ENCODE peak calls at places on chromosomes 5 and 9, in six cellular contexts. One of them, this sample, is unnamed.

GRCh38 chr9:83472764-83473163 is 65.4 kb downstream of the FRMD3 start:
- DNase-seq in iPS DF 19.7: no peak
- DNase-seq in HCT116: no peak
- DNase-seq in fibroblast of lung: no peak
- DNase-seq in NCI-H2171 treated with DMSO at 0.1 percent for 48 hours: no peak
- DNase-seq in CD8-positive, alpha-beta memory T cell: no peak
- DNase-seq in this sample: peak

GRCh38 chr5:150396247-150396646 is 16.5 kb downstream of the CD74 start:
- DNase-seq in iPS DF 19.7: no peak
- DNase-seq in HCT116: no peak
- DNase-seq in fibroblast of lung: no peak
- DNase-seq in NCI-H2171 treated with DMSO at 0.1 percent for 48 hours: no peak
- DNase-seq in CD8-positive, alpha-beta memory T cell: no peak
- DNase-seq in this sample: no peak

GRCh38 chr5:145463634-145464033 is 371.5 kb downstream of the PRELID2 start:
- DNase-seq in iPS DF 19.7: no peak
- DNase-seq in HCT116: no peak
- DNase-seq in fibroblast of lung: peak
- DNase-seq in NCI-H2171 treated with DMSO at 0.1 percent for 48 hours: no peak
- DNase-seq in CD8-positive, alpha-beta memory T cell: no peak
- DNase-seq in this sample: no peak

GRCh38 chr5:180178516-180179398 is 30.3 kb downstream of the RASGEF1C start:
- DNase-seq in iPS DF 19.7: no peak
- DNase-seq in HCT116: no peak
- DNase-seq in fibroblast of lung: no peak
- DNase-seq in NCI-H2171 treated with DMSO at 0.1 percent for 48 hours: no peak
- DNase-seq in CD8-positive, alpha-beta memory T cell: no peak
- DNase-seq in this sample: no peak

GRCh38 chr9:121286973-121287721 is 19.2 kb downstream of the GSN start:
- DNase-seq in iPS DF 19.7: peak
- DNase-seq in HCT116: peak
- DNase-seq in fibroblast of lung: peak
- DNase-seq in NCI-H2171 treated with DMSO at 0.1 percent for 48 hours: peak
- DNase-seq in CD8-positive, alpha-beta memory T cell: no peak
- DNase-seq in this sample: peak

GRCh38 chr9:125815568-125815967 is 68.4 kb downstream of the PBX3 start:
- DNase-seq in iPS DF 19.7: no peak
- DNase-seq in HCT116: peak
- DNase-seq in fibroblast of lung: no peak
- DNase-seq in NCI-H2171 treated with DMSO at 0.1 percent for 48 hours: no peak
- DNase-seq in CD8-positive, alpha-beta memory T cell: no peak
- DNase-seq in this sample: no peak

GRCh38 chr9:124894741-124895170 is 32.8 kb downstream of the ARPC5L start:
- DNase-seq in iPS DF 19.7: peak
- DNase-seq in HCT116: peak
- DNase-seq in fibroblast of lung: peak
- DNase-seq in NCI-H2171 treated with DMSO at 0.1 percent for 48 hours: peak
- DNase-seq in CD8-positive, alpha-beta memory T cell: peak
- DNase-seq in this sample: peak

GRCh38 chr5:168790691-168791230 is 211.6 kb upstream of the PANK3 start:
- DNase-seq in iPS DF 19.7: no peak
- DNase-seq in HCT116: no peak
- DNase-seq in fibroblast of lung: no peak
- DNase-seq in NCI-H2171 treated with DMSO at 0.1 percent for 48 hours: no peak
- DNase-seq in CD8-positive, alpha-beta memory T cell: no peak
- DNase-seq in this sample: no peak

GRCh38 chr9:108291586-108291932 is 564.2 kb downstream of the ACTL7B start:
- DNase-seq in iPS DF 19.7: no peak
- DNase-seq in HCT116: no peak
- DNase-seq in fibroblast of lung: no peak
- DNase-seq in NCI-H2171 treated with DMSO at 0.1 percent for 48 hours: no peak
- DNase-seq in CD8-positive, alpha-beta memory T cell: no peak
- DNase-seq in this sample: no peak